ENCODE peak calls at places on chromosomes 1 and 21, in six cellular contexts. Y, C, V, O, W and A are unnamed samples.

GRCh38 chr1:215595231-215595630 is 28.1 kb downstream of the KCTD3 start:
- DNase-seq in W (no peak), O (no peak), V (no peak), Y (no peak), C (no peak), A (no peak)

GRCh38 chr1:226821719-226822085 is 48.7 kb upstream of the PSEN2 start:
- DNase-seq in Y (no peak), C (no peak), W (no peak), V (no peak), O (no peak), A (no peak)

GRCh38 chr1:156754219-156754618 is 2.7 kb upstream of the HDGF start:
- DNase-seq in Y (no peak), V (no peak), C (no peak), O (no peak), W (peak), A (no peak)

GRCh38 chr1:111793896-111794295 is 38.2 kb downstream of the DDX20 start:
- DNase-seq in V (no peak), C (no peak), Y (no peak), W (no peak), O (no peak), A (no peak)

GRCh38 chr1:36133484-36133883 is 8.5 kb upstream of the COL8A2 start:
- DNase-seq in V (no peak), C (no peak), W (no peak), O (no peak), Y (no peak), A (no peak)

GRCh38 chr21:26001356-26001755 is 169.2 kb downstream of the APP start:
- DNase-seq in C (no peak), W (no peak), Y (no peak), O (no peak), V (no peak), A (no peak)

GRCh38 chr1:202085682-202086373 is 36.9 kb upstream of the GPR37L1 start:
- DNase-seq in W (no peak), O (no peak), C (peak), Y (peak), V (no peak), A (no peak)

GRCh38 chr1:228008391-228009115 is 1.8 kb downstream of the WNT3A start:
- DNase-seq in O (no peak), Y (no peak), W (peak), V (no peak), C (no peak), A (no peak)

GRCh38 chr21:21101911-21102310 is 103.7 kb downstream of the NCAM2 start:
- DNase-seq in Y (peak), W (no peak), O (no peak), C (peak), V (no peak), A (peak)

GRCh38 chr21:43766734-43767497 is 9.2 kb downstream of the CSTB start:
- DNase-seq in Y (no peak), C (no peak), V (no peak), W (no peak), O (no peak), A (no peak)

GRCh38 chr1:157156058-157156541 is 17.9 kb upstream of the ETV3 start:
- DNase-seq in Y (peak), O (peak), V (peak), W (peak), C (peak), A (peak)

GRCh38 chr1:146020058-146020738 is 1.3 kb downstream of the HJV start:
- DNase-seq in C (peak), W (no peak), O (no peak), Y (no peak), V (no peak), A (no peak)